ENCODE peak calls at places on chromosomes 1 and 21, in seven cellular contexts. One of them, this sample, is unnamed.

GRCh38 chr1:10796029-10796944 is at the start of gene CASZ1:
- DNase-seq in HCT116: peak
- DNase-seq in neural progenitor cell: peak
- DNase-seq in GM23248: peak
- DNase-seq in GM23338: peak
- DNase-seq in hepatocyte: peak
- DNase-seq in MM.1S: no peak
- DNase-seq in this sample: no peak

GRCh38 chr1:19055001-19055400 is 98.5 kb upstream of the IFFO2 start:
- DNase-seq in GM23248: no peak
- DNase-seq in MM.1S: no peak
- DNase-seq in neural progenitor cell: no peak
- DNase-seq in HCT116: no peak
- DNase-seq in hepatocyte: no peak
- DNase-seq in GM23338: no peak
- DNase-seq in this sample: no peak

GRCh38 chr1:1419812-1420653 is 1.0 kb downstream of the ANKRD65 start:
- DNase-seq in hepatocyte: no peak
- DNase-seq in MM.1S: no peak
- DNase-seq in HCT116: no peak
- DNase-seq in GM23248: peak
- DNase-seq in GM23338: peak
- DNase-seq in neural progenitor cell: peak
- DNase-seq in this sample: no peak

GRCh38 chr1:77847621-77848080 is 40.8 kb upstream of the NEXN start:
- DNase-seq in HCT116: no peak
- DNase-seq in hepatocyte: no peak
- DNase-seq in MM.1S: no peak
- DNase-seq in GM23248: no peak
- DNase-seq in neural progenitor cell: no peak
- DNase-seq in GM23338: no peak
- DNase-seq in this sample: peak

GRCh38 chr1:224589006-224589405 is 27.1 kb upstream of the CNIH3 start:
- DNase-seq in GM23248: peak
- DNase-seq in neural progenitor cell: no peak
- DNase-seq in MM.1S: no peak
- DNase-seq in hepatocyte: no peak
- DNase-seq in HCT116: no peak
- DNase-seq in GM23338: peak
- DNase-seq in this sample: no peak

GRCh38 chr1:7893529-7894180 is 40.8 kb upstream of the UTS2 start:
- DNase-seq in MM.1S: no peak
- DNase-seq in neural progenitor cell: no peak
- DNase-seq in HCT116: no peak
- DNase-seq in GM23248: peak
- DNase-seq in GM23338: no peak
- DNase-seq in hepatocyte: no peak
- DNase-seq in this sample: no peak

GRCh38 chr1:232622378-232622777 is 7.6 kb downstream of the SIPA1L2 start:
- DNase-seq in GM23248: no peak
- DNase-seq in GM23338: no peak
- DNase-seq in HCT116: peak
- DNase-seq in hepatocyte: peak
- DNase-seq in MM.1S: no peak
- DNase-seq in neural progenitor cell: no peak
- DNase-seq in this sample: no peak

GRCh38 chr1:10074059-10074854 is 41.5 kb downstream of the UBE4B start:
- DNase-seq in hepatocyte: peak
- DNase-seq in neural progenitor cell: no peak
- DNase-seq in HCT116: no peak
- DNase-seq in MM.1S: peak
- DNase-seq in GM23248: peak
- DNase-seq in GM23338: no peak
- DNase-seq in this sample: no peak

GRCh38 chr1:6260961-6261614 is at the start of gene GPR153:
- DNase-seq in GM23248: peak
- DNase-seq in hepatocyte: peak
- DNase-seq in neural progenitor cell: peak
- DNase-seq in MM.1S: peak
- DNase-seq in GM23338: peak
- DNase-seq in HCT116: no peak
- DNase-seq in this sample: no peak

GRCh38 chr1:172980456-172980855 is 70.3 kb downstream of the TNFSF18 start:
- DNase-seq in neural progenitor cell: no peak
- DNase-seq in hepatocyte: no peak
- DNase-seq in GM23338: no peak
- DNase-seq in GM23248: peak
- DNase-seq in HCT116: no peak
- DNase-seq in MM.1S: no peak
- DNase-seq in this sample: no peak

GRCh38 chr1:226993676-226994356 is 53.7 kb downstream of the COQ8A start:
- DNase-seq in HCT116: no peak
- DNase-seq in GM23248: no peak
- DNase-seq in GM23338: peak
- DNase-seq in neural progenitor cell: peak
- DNase-seq in hepatocyte: peak
- DNase-seq in MM.1S: no peak
- DNase-seq in this sample: no peak

GRCh38 chr1:217088521-217089221 is 365.4 kb upstream of the ESRRG start:
- DNase-seq in GM23338: peak
- DNase-seq in neural progenitor cell: peak
- DNase-seq in GM23248: no peak
- DNase-seq in hepatocyte: no peak
- DNase-seq in MM.1S: no peak
- DNase-seq in HCT116: no peak
- DNase-seq in this sample: no peak

GRCh38 chr21:46081862-46082637 is 15.9 kb upstream of the COL6A2 start:
- DNase-seq in neural progenitor cell: no peak
- DNase-seq in GM23248: no peak
- DNase-seq in HCT116: no peak
- DNase-seq in MM.1S: no peak
- DNase-seq in hepatocyte: no peak
- DNase-seq in GM23338: no peak
- DNase-seq in this sample: no peak

GRCh38 chr1:78081980-78082860 is 36.5 kb downstream of the GIPC2 start:
- DNase-seq in HCT116: no peak
- DNase-seq in neural progenitor cell: no peak
- DNase-seq in MM.1S: no peak
- DNase-seq in hepatocyte: peak
- DNase-seq in GM23248: peak
- DNase-seq in GM23338: no peak
- DNase-seq in this sample: no peak

GRCh38 chr1:85628791-85629531 is 48.4 kb downstream of the CCN1 start:
- DNase-seq in MM.1S: no peak
- DNase-seq in HCT116: peak
- DNase-seq in GM23248: peak
- DNase-seq in hepatocyte: peak
- DNase-seq in neural progenitor cell: peak
- DNase-seq in GM23338: peak
- DNase-seq in this sample: no peak

GRCh38 chr1:153639280-153639679 is 5.4 kb downstream of the CHTOP start:
- DNase-seq in neural progenitor cell: no peak
- DNase-seq in MM.1S: no peak
- DNase-seq in GM23248: no peak
- DNase-seq in hepatocyte: no peak
- DNase-seq in HCT116: no peak
- DNase-seq in GM23338: no peak
- DNase-seq in this sample: no peak

GRCh38 chr1:76595024-76595423 is 272.3 kb upstream of the ST6GALNAC5 start:
- DNase-seq in HCT116: no peak
- DNase-seq in hepatocyte: peak
- DNase-seq in MM.1S: no peak
- DNase-seq in neural progenitor cell: peak
- DNase-seq in GM23248: no peak
- DNase-seq in GM23338: peak
- DNase-seq in this sample: no peak

GRCh38 chr1:59156526-59157196 is 140.2 kb upstream of the FGGY start:
- DNase-seq in GM23338: peak
- DNase-seq in hepatocyte: peak
- DNase-seq in GM23248: peak
- DNase-seq in neural progenitor cell: peak
- DNase-seq in MM.1S: no peak
- DNase-seq in HCT116: peak
- DNase-seq in this sample: no peak

DNA sequence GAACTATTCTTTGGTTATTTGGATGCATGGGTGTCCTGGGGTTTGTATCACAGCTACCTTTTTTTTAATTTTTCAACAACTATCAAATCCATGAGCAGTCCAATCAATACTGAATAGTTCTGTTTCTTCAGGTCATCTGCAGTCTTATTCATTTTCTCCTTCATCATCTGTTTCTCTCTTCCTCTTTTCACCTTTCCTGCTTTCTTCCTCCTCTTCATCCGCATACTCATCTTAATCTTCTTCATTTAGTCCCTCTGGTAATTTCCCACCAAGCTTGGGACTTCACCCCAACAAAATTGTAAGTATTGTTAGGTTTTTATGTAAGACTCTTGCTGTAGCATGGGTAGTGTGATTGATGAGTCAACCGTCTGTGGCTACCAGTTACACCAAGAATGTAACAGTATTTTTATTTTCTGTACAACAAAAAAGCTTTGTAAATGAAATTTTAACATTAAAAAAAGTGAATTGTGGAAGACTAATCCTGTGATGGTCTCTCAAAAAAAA is 184.1 kb upstream of the RNPC3 start:
- DNase-seq in GM23248: no peak
- DNase-seq in hepatocyte: no peak
- DNase-seq in HCT116: no peak
- DNase-seq in GM23338: no peak
- DNase-seq in neural progenitor cell: no peak
- DNase-seq in MM.1S: no peak
- DNase-seq in this sample: no peak
- TF ChIP-seq EZH2phosphoT487 in GM23248: no peak
- TF ChIP-seq EZH2phosphoT487 in hepatocyte: no peak
- TF ChIP-seq EZH2phosphoT487 in HCT116: no peak
- TF ChIP-seq EZH2phosphoT487 in GM23338: no peak
- TF ChIP-seq EZH2phosphoT487 in neural progenitor cell: no peak
- TF ChIP-seq EZH2phosphoT487 in MM.1S: no peak
- TF ChIP-seq EZH2phosphoT487 in this sample: no peak

DNA sequence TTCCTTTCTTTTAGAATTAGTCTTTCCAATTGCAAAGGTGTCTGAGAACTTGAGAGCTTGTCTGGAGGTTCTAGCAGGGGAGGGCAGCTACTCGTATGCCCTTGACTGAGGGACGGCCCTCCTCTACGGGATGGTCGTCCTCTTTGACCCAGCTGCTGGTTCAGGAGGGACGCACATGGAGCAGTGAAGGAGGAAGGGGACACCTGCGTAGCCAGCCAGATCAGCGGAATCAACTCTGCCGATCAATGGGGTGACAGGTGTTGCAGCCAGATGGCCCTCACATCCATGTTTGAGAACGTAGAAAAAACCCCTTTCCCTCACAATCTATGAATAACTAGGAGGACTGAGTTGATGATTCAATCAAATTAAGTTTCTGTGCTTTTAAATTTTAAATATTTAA is 15.7 kb upstream of the A3GALT2 start:
- DNase-seq in HCT116: no peak
- DNase-seq in GM23338: no peak
- DNase-seq in GM23248: no peak
- DNase-seq in hepatocyte: no peak
- DNase-seq in MM.1S: no peak
- DNase-seq in neural progenitor cell: no peak
- DNase-seq in this sample: no peak
- TF ChIP-seq EZH2phosphoT487 in HCT116: no peak
- TF ChIP-seq EZH2phosphoT487 in GM23338: no peak
- TF ChIP-seq EZH2phosphoT487 in GM23248: no peak
- TF ChIP-seq EZH2phosphoT487 in hepatocyte: no peak
- TF ChIP-seq EZH2phosphoT487 in MM.1S: no peak
- TF ChIP-seq EZH2phosphoT487 in neural progenitor cell: no peak
- TF ChIP-seq EZH2phosphoT487 in this sample: no peak

GRCh38 chr21:31457675-31458074 is 113.6 kb upstream of the TIAM1 start:
- DNase-seq in HCT116: no peak
- DNase-seq in GM23338: peak
- DNase-seq in MM.1S: peak
- DNase-seq in hepatocyte: no peak
- DNase-seq in GM23248: no peak
- DNase-seq in neural progenitor cell: peak
- DNase-seq in this sample: no peak

GRCh38 chr21:31455506-31455905 is 111.4 kb upstream of the TIAM1 start:
- DNase-seq in GM23248: no peak
- DNase-seq in hepatocyte: no peak
- DNase-seq in MM.1S: no peak
- DNase-seq in HCT116: no peak
- DNase-seq in GM23338: no peak
- DNase-seq in neural progenitor cell: no peak
- DNase-seq in this sample: no peak

GRCh38 chr21:31459457-31459856 is 115.4 kb upstream of the TIAM1 start:
- DNase-seq in MM.1S: no peak
- DNase-seq in HCT116: peak
- DNase-seq in GM23338: peak
- DNase-seq in neural progenitor cell: peak
- DNase-seq in GM23248: no peak
- DNase-seq in hepatocyte: no peak
- DNase-seq in this sample: no peak

GRCh38 chr21:31460985-31461384 is 116.9 kb upstream of the TIAM1 start:
- DNase-seq in HCT116: no peak
- DNase-seq in hepatocyte: no peak
- DNase-seq in MM.1S: no peak
- DNase-seq in GM23338: no peak
- DNase-seq in neural progenitor cell: no peak
- DNase-seq in GM23248: no peak
- DNase-seq in this sample: no peak

GRCh38 chr21:31456201-31456600 is 112.1 kb upstream of the TIAM1 start:
- DNase-seq in GM23338: no peak
- DNase-seq in HCT116: no peak
- DNase-seq in MM.1S: no peak
- DNase-seq in GM23248: no peak
- DNase-seq in neural progenitor cell: no peak
- DNase-seq in hepatocyte: no peak
- DNase-seq in this sample: no peak
- TF ChIP-seq EZH2phosphoT487 in GM23338: no peak
- TF ChIP-seq EZH2phosphoT487 in HCT116: no peak
- TF ChIP-seq EZH2phosphoT487 in MM.1S: no peak
- TF ChIP-seq EZH2phosphoT487 in GM23248: no peak
- TF ChIP-seq EZH2phosphoT487 in neural progenitor cell: no peak
- TF ChIP-seq EZH2phosphoT487 in hepatocyte: no peak
- TF ChIP-seq EZH2phosphoT487 in this sample: no peak

GRCh38 chr1:90336552-90337324 is 341.8 kb downstream of the ZNF326 start:
- DNase-seq in HCT116: no peak
- DNase-seq in hepatocyte: no peak
- DNase-seq in GM23338: peak
- DNase-seq in MM.1S: no peak
- DNase-seq in GM23248: no peak
- DNase-seq in neural progenitor cell: no peak
- DNase-seq in this sample: no peak

GRCh38 chr1:90339822-90340221 is 344.9 kb downstream of the ZNF326 start:
- DNase-seq in MM.1S: peak
- DNase-seq in GM23338: no peak
- DNase-seq in neural progenitor cell: no peak
- DNase-seq in hepatocyte: no peak
- DNase-seq in HCT116: no peak
- DNase-seq in GM23248: no peak
- DNase-seq in this sample: no peak

GRCh38 chr1:90344963-90345730 is 350.2 kb downstream of the ZNF326 start:
- DNase-seq in MM.1S: peak
- DNase-seq in HCT116: no peak
- DNase-seq in GM23338: no peak
- DNase-seq in GM23248: no peak
- DNase-seq in hepatocyte: no peak
- DNase-seq in neural progenitor cell: no peak
- DNase-seq in this sample: no peak

GRCh38 chr1:90341485-90341884 is 346.6 kb downstream of the ZNF326 start:
- DNase-seq in neural progenitor cell: no peak
- DNase-seq in HCT116: no peak
- DNase-seq in hepatocyte: no peak
- DNase-seq in MM.1S: no peak
- DNase-seq in GM23338: no peak
- DNase-seq in GM23248: no peak
- DNase-seq in this sample: no peak

GRCh38 chr1:90340604-90341003 is 345.7 kb downstream of the ZNF326 start:
- DNase-seq in MM.1S: no peak
- DNase-seq in HCT116: no peak
- DNase-seq in GM23338: no peak
- DNase-seq in GM23248: no peak
- DNase-seq in neural progenitor cell: no peak
- DNase-seq in hepatocyte: no peak
- DNase-seq in this sample: no peak
- TF ChIP-seq EZH2phosphoT487 in MM.1S: no peak
- TF ChIP-seq EZH2phosphoT487 in HCT116: no peak
- TF ChIP-seq EZH2phosphoT487 in GM23338: no peak
- TF ChIP-seq EZH2phosphoT487 in GM23248: no peak
- TF ChIP-seq EZH2phosphoT487 in neural progenitor cell: no peak
- TF ChIP-seq EZH2phosphoT487 in hepatocyte: no peak
- TF ChIP-seq EZH2phosphoT487 in this sample: no peak